ENCODE peak calls at places on chromosomes 4 and X, in ten cellular contexts. Y is fibroblast of lung, K is HCT116, D is H1, V is GM23248, S is mammary epithelial cell, F is MM.1S, L is PC-3, T is hepatocyte, R is astrocyte. N is an unnamed sample. For H3K9me3, the result is how much of the 10 kb centered on the place peaks cover.

GRCh38 chr4:171629737-171630136 is 183.5 kb upstream of the GALNTL6 start:
- DNase-seq in Y (no peak), K (no peak), D (no peak), V (no peak), S (no peak), F (no peak), L (peak), T (no peak), R (no peak), N (peak)

GRCh38 chr4:121656269-121656641 is 40.5 kb downstream of the ANXA5 start:
- DNase-seq in Y (peak), K (peak), D (no peak), V (peak), S (peak), F (peak), L (peak), T (peak), R (peak), N (peak)

GRCh38 chr4:102500371-102501175 is 586 bp upstream of the NFKB1 start:
- DNase-seq in Y (peak), K (no peak), D (no peak), V (peak), S (peak), F (peak), L (peak), T (peak), R (peak), N (peak)

GRCh38 chr4:8289151-8289750 is 19.7 kb downstream of the HTRA3 start:
- DNase-seq in Y (no peak), K (no peak), D (no peak), V (no peak), S (no peak), F (no peak), L (no peak), T (no peak), R (no peak), N (no peak)

GRCh38 chrX:10243056-10243455 is 86.3 kb downstream of the CLCN4 start:
- DNase-seq in Y (peak), K (no peak), D (no peak), V (no peak), S (no peak), F (no peak), L (no peak), T (no peak), R (no peak), N (no peak)

GRCh38 chrX:51802917-51803688 is 59.9 kb downstream of the GSPT2 start:
- DNase-seq in Y (peak), K (peak), D (peak), V (peak), S (peak), F (peak), L (peak), T (peak), R (peak), N (peak)

GRCh38 chrX:137297167-137297566 is 263.4 kb upstream of the GPR101 start:
- DNase-seq in Y (no peak), K (no peak), D (no peak), V (no peak), S (no peak), F (no peak), L (no peak), T (no peak), R (no peak), N (no peak)

GRCh38 chr4:121156822-121157769 is 7.0 kb downstream of the TNIP3 start:
- DNase-seq in Y (peak), K (no peak), D (peak), V (peak), S (no peak), F (no peak), L (peak), T (peak), R (peak), N (peak)

GRCh38 chr4:10529256-10529890 is 72.1 kb upstream of the ZNF518B start:
- DNase-seq in Y (no peak), K (peak), D (no peak), V (peak), S (peak), F (no peak), L (peak), T (peak), R (no peak), N (no peak)

GRCh38 chrX:119389854-119390501 is 9.2 kb upstream of the SLC25A43 start:
- DNase-seq in Y (no peak), K (no peak), D (no peak), V (no peak), S (no peak), F (no peak), L (no peak), T (no peak), R (no peak), N (peak)

GRCh38 chr4:88804234-88804633 is 106.6 kb upstream of the NAP1L5 start:
- DNase-seq in Y (no peak), K (no peak), D (no peak), V (no peak), S (no peak), F (no peak), L (no peak), T (no peak), R (no peak), N (no peak)

GRCh38 chr4:88737304-88738015 is 39.8 kb upstream of the NAP1L5 start:
- DNase-seq in Y (no peak), K (no peak), D (no peak), V (no peak), S (peak), F (peak), L (no peak), T (peak), R (peak), N (peak)

GRCh38 chrX:65607070-65607742 is 60.2 kb upstream of the MSN start:
- DNase-seq in Y (peak), K (no peak), D (no peak), V (peak), S (peak), F (no peak), L (peak), T (no peak), R (peak), N (no peak)

GRCh38 chrX:41002021-41002420 is 83.2 kb upstream of the USP9X start:
- DNase-seq in Y (peak), K (no peak), D (no peak), V (no peak), S (no peak), F (no peak), L (no peak), T (peak), R (no peak), N (no peak)

GRCh38 chr4:140581078-140581477 is 12.3 kb upstream of the UCP1 start:
- DNase-seq in Y (no peak), K (no peak), D (no peak), V (peak), S (no peak), F (no peak), L (no peak), T (no peak), R (no peak), N (no peak)

GRCh38 chr4:34181891-34182290 is 2062.4 kb downstream of the ARAP2 start:
- DNase-seq in Y (peak), K (peak), D (no peak), V (peak), S (peak), F (no peak), L (peak), T (no peak), R (peak), N (no peak)

GRCh38 chr4:47221721-47222120 is 190.4 kb downstream of the GABRB1 start:
- DNase-seq in Y (peak), K (no peak), D (no peak), V (peak), S (peak), F (no peak), L (no peak), T (peak), R (peak), N (no peak)

GRCh38 chrX:154775611-154776349 is 13.1 kb downstream of the DKC1 start:
- DNase-seq in Y (no peak), K (no peak), D (no peak), V (peak), S (peak), F (peak), L (peak), T (no peak), R (no peak), N (no peak)

GRCh38 chr4:144955104-144955503 is 142.9 kb downstream of the ANAPC10 start:
- DNase-seq in Y (no peak), K (no peak), D (no peak), V (no peak), S (no peak), F (no peak), L (peak), T (no peak), R (no peak), N (no peak)
- H3K9me3 ChIP-seq in Y (under half), K (under half), D (under half), V (under half), S (under half), F (under half), L (under half), T (under half), R (under half), N (under half)

DNA sequence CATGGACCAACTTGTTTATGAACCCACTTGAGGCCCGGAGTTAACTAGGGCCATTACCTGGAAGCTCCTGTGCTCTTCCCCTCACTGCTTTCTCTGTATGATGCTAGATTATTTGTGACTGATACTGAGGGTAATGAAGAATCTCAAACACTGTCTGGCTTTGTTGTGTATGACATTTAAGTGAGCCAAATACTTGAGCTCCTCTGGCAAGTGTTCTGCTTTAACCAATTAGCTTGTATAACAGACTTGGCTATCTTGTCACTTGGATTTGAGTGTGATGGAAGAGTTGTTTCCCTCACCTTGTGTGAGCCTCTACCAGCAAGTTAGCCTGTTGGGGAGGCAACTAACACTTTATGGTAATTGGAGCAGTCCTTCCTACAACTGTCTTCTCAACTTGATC is 42.7 kb downstream of the CCNG2 start:
- DNase-seq in Y (no peak), K (no peak), D (no peak), V (no peak), S (no peak), F (no peak), L (no peak), T (no peak), R (no peak), N (no peak)
- TF ChIP-seq EZH2 in Y (no peak), K (no peak), D (no peak), V (no peak), S (no peak), F (no peak), L (no peak), T (no peak), R (no peak), N (no peak)

GRCh38 chr4:175215657-175216056 is 297.5 kb downstream of the ADAM29 start:
- DNase-seq in Y (no peak), K (no peak), D (no peak), V (no peak), S (no peak), F (no peak), L (no peak), T (no peak), R (no peak), N (no peak)

GRCh38 chr4:175215208-175215607 is 297.1 kb downstream of the ADAM29 start:
- DNase-seq in Y (no peak), K (no peak), D (no peak), V (no peak), S (no peak), F (no peak), L (no peak), T (no peak), R (no peak), N (no peak)
- H3K9me3 ChIP-seq in Y (under half), K (under half), D (under half), V (under half), S (under half), F (under half), L (under half), T (under half), R (under half), N (under half)

GRCh38 chrX:12137982-12138365 is 299 bp upstream of the FRMPD4 start:
- DNase-seq in Y (no peak), K (no peak), D (no peak), V (no peak), S (peak), F (no peak), L (peak), T (no peak), R (no peak), N (peak)
- TF ChIP-seq EZH2 in Y (no peak), K (no peak), D (peak), V (no peak), S (no peak), F (no peak), L (no peak), T (no peak), R (peak), N (no peak)

DNA sequence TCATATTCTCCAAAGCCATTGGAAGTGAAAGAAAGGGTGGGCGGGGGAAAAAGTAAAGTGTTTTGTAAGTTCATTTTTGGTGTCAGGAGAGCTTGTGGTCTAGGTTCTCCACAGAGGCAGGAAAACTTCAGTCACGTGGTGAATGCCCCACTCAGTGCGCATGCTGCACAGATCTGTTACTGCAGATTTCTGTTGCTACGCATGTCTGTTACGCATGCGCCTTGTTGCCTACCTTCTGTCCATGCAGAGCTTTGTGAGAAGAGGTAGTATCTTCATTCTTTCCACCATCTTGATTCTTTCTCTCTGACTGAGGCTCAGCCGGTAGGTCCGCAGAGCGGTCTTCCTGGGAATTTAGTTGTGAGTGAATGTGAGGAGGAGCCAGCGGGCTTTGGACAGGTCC is 15.1 kb upstream of the PAGE3 start:
- DNase-seq in Y (no peak), K (no peak), D (no peak), V (no peak), S (no peak), F (no peak), L (no peak), T (no peak), R (no peak), N (no peak)
- H3K9me3 ChIP-seq in Y (under half), K (under half), D (under half), V (under half), S (under half), F (under half), L (under half), T (under half), R (under half), N (under half)

DNA sequence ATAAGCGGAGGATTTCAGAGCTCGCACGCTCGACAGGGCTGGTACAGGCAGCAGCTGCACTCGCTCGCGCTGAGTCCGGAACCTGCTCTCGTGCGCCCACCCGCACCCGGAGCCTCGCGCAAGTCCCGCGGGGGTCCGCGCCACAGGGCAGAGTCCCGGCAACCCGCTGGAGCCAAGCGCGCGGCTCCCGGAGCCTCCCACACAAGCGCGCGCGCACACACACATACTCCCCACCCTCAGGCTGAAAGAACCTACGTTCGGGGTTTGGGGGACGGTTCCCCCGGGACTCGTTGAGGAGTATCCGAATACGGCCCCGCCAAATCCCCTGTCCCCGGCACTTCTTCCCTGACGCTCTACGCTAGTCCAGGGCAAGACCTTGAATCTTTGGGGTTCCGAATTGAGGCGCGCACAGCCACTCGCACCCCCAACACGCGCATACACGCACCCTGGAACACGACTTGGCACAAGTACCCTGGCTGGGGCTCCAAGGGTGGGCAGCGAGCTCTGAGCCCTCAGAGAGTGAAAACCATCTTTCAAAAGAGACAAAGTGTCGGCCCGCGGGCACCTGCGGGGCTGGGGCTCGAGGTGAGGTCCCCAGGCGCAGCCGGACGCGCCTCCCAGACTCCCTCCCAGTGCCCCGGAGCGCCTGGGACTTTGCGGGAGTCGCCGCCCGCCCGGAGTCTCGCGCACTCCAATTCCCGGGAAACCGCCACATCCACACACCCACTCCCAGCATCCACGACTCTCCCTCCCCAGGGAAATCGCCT is 942 bp downstream of the ANOS1 start:
- DNase-seq in Y (no peak), K (no peak), D (no peak), V (no peak), S (peak), F (no peak), L (peak), T (peak), R (no peak), N (peak)
- TF ChIP-seq EZH2 in Y (peak), K (no peak), D (no peak), V (no peak), S (no peak), F (no peak), L (no peak), T (peak), R (no peak), N (no peak)

DNA sequence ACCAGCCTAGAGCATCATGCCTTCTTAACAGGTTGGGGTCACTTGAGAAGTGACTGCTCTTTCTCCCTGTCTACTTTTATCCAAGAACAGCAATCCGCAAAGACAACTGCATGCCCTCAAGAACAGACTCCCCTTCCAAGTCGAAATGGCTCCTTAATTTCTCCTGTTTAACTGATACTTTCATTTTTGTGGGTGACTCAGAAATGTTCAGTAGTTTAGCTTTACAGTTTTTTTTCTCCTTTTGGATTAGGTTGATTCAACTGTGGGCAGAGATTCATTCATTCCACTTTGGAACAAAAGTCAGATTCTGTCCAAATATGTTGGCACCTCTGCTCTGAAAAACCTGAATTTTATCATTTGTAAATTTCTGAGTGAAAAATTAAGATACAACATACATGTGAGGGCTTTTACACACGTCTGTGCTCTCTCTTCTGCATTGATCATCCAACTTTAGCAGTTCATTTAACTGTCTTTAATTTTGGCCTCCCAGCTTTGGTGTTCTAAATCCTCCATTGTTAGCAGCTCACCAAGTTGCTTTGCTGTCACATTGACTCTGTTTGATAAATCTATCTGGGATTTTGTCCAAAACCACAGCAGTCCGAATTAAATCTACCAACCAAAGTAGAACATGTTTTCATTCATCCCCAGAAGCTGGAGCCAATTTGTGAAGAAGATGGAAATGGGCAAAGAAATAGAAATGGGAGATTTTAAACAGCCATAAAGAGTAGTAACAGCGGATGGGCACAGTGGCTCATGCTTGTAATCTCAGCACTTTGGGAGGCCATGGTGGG is 50.0 kb downstream of the HOPX start:
- DNase-seq in Y (peak), K (no peak), D (no peak), V (peak), S (no peak), F (no peak), L (no peak), T (no peak), R (peak), N (no peak)
- H3K9me3 ChIP-seq in Y (under half), K (under half), D (under half), V (under half), S (under half), F (under half), L (under half), T (under half), R (under half), N (under half)

N was measured in neural progenitor cell.